ENCODE peak calls at places on chromosomes 12 and 14, in six cellular contexts. O is MCF 10A; T is GM20000; U is stimulated activated CD4-positive, alpha-beta T cell treated with anti-CD3 and anti-CD28 coated beads, Interleukin-4, amount 100 ng/mL, for 1 hour; N is activated CD8-positive, alpha-beta memory T cell treated with anti-CD3 and anti-CD28 coated beads, Interleukin-2, amount 50 U/mL, for 48 hours; X is tibial nerve. Q is an unnamed sample.

GRCh38 chr12:31390991-31391390 is 65.0 kb upstream of the SINHCAF start:
- DNase-seq in N (no peak), T (no peak), U (no peak), X (no peak), O (no peak), Q (no peak)

GRCh38 chr12:91871751-91872150 is 273.9 kb downstream of the BTG1 start:
- DNase-seq in X (no peak), U (no peak), N (no peak), O (no peak), T (no peak), Q (no peak)

GRCh38 chr12:33438890-33439586 is 581 bp downstream of the SYT10 start:
- DNase-seq in O (no peak), T (peak), U (no peak), N (no peak), X (no peak), Q (peak)

GRCh38 chr12:87425942-87426554 is 603.2 kb downstream of the C12orf50 start:
- DNase-seq in O (no peak), T (no peak), U (no peak), N (no peak), X (no peak), Q (no peak)

GRCh38 chr12:126483145-126484068 is 1418.2 kb downstream of the AACS start:
- DNase-seq in N (no peak), O (peak), T (no peak), X (no peak), U (no peak), Q (no peak)

GRCh38 chr14:90487031-90487430 is 90.2 kb downstream of the CALM1 start:
- DNase-seq in O (no peak), T (no peak), U (no peak), N (no peak), X (no peak), Q (no peak)

GRCh38 chr14:58060077-58060476 is 91.9 kb downstream of the ARMH4 start:
- DNase-seq in O (peak), T (no peak), X (no peak), U (no peak), N (no peak), Q (no peak)

GRCh38 chr14:77033622-77034521 is 5.4 kb upstream of the IRF2BPL start:
- DNase-seq in X (peak), T (peak), U (peak), N (peak), O (peak), Q (peak)

GRCh38 chr14:78135450-78135891 is 34.7 kb upstream of the NRXN3 start:
- DNase-seq in N (no peak), O (peak), X (no peak), T (no peak), U (no peak), Q (peak)

GRCh38 chr14:53545217-53545616 is 392.1 kb upstream of the DDHD1 start:
- DNase-seq in X (no peak), N (no peak), O (no peak), U (no peak), T (peak), Q (no peak)

GRCh38 chr14:105200641-105201040 is 19.5 kb upstream of the NUDT14 start:
- DNase-seq in U (no peak), X (no peak), N (no peak), O (no peak), T (no peak), Q (no peak)

GRCh38 chr12:122994781-122995502 is 14.5 kb downstream of the ARL6IP4 start:
- DNase-seq in X (no peak), N (no peak), U (no peak), T (no peak), O (no peak), Q (no peak)

GRCh38 chr12:49505672-49506071 is 33.2 kb upstream of the KCNH3 start:
- DNase-seq in T (no peak), X (no peak), U (no peak), N (no peak), O (no peak), Q (no peak)

Q was measured in erythroblast.